ENCODE peak calls at places on chromosomes 13 and 19, in eight cellular contexts. One of them, this sample, is unnamed.
A peak's percentile ranks its signal among the peaks of the same experiment; 100 is the strongest.

GRCh38 chr13:50189450-50189849 is 174.2 kb downstream of the KCNRG start:
- DNase-seq in body of pancreas: no peak
- DNase-seq in lower leg skin: no peak
- DNase-seq in fibroblast of villous mesenchyme: no peak
- DNase-seq in choroid plexus epithelial cell: no peak
- DNase-seq in HCT116: no peak
- DNase-seq in nephron progenitor cell: no peak
- DNase-seq in A549: no peak
- DNase-seq in this sample: no peak

GRCh38 chr13:21674271-21675009 is 3.6 kb downstream of the FGF9 start:
- DNase-seq in lower leg skin: no peak
- DNase-seq in HCT116: no peak
- DNase-seq in A549: no peak
- DNase-seq in nephron progenitor cell: peak; percentile 69
- DNase-seq in body of pancreas: no peak
- DNase-seq in fibroblast of villous mesenchyme: no peak
- DNase-seq in choroid plexus epithelial cell: no peak
- DNase-seq in this sample: no peak

GRCh38 chr13:47036291-47037008 is 139.6 kb upstream of the HTR2A start:
- DNase-seq in choroid plexus epithelial cell: no peak
- DNase-seq in A549: no peak
- DNase-seq in lower leg skin: no peak
- DNase-seq in body of pancreas: peak; percentile 30
- DNase-seq in nephron progenitor cell: no peak
- DNase-seq in HCT116: no peak
- DNase-seq in fibroblast of villous mesenchyme: no peak
- DNase-seq in this sample: no peak

GRCh38 chr19:14516746-14517438 is 1.3 kb downstream of the DNAJB1 start:
- DNase-seq in HCT116: no peak
- DNase-seq in fibroblast of villous mesenchyme: no peak
- DNase-seq in choroid plexus epithelial cell: no peak
- DNase-seq in A549: no peak
- DNase-seq in lower leg skin: no peak
- DNase-seq in nephron progenitor cell: no peak
- DNase-seq in body of pancreas: no peak
- DNase-seq in this sample: no peak

GRCh38 chr19:44570984-44571684 is 41.7 kb upstream of the CEACAM20 start:
- DNase-seq in HCT116: peak; percentile 76
- DNase-seq in body of pancreas: peak; percentile 78
- DNase-seq in nephron progenitor cell: peak; percentile 66
- DNase-seq in fibroblast of villous mesenchyme: peak; percentile 88
- DNase-seq in choroid plexus epithelial cell: peak; percentile 92
- DNase-seq in lower leg skin: peak; percentile 57
- DNase-seq in A549: peak; percentile 82
- DNase-seq in this sample: no peak

GRCh38 chr13:111791131-111791530 is 275.8 kb upstream of the SOX1 start:
- DNase-seq in HCT116: no peak
- DNase-seq in fibroblast of villous mesenchyme: no peak
- DNase-seq in body of pancreas: no peak
- DNase-seq in A549: no peak
- DNase-seq in lower leg skin: no peak
- DNase-seq in nephron progenitor cell: no peak
- DNase-seq in choroid plexus epithelial cell: no peak
- DNase-seq in this sample: no peak

GRCh38 chr19:51097796-51098195 is 10.4 kb downstream of the CTU1 start:
- DNase-seq in body of pancreas: no peak
- DNase-seq in fibroblast of villous mesenchyme: no peak
- DNase-seq in choroid plexus epithelial cell: no peak
- DNase-seq in A549: no peak
- DNase-seq in nephron progenitor cell: no peak
- DNase-seq in HCT116: no peak
- DNase-seq in lower leg skin: no peak
- DNase-seq in this sample: no peak

GRCh38 chr19:18422530-18423191 is 3.5 kb downstream of the SSBP4 start:
- DNase-seq in choroid plexus epithelial cell: no peak
- DNase-seq in HCT116: no peak
- DNase-seq in lower leg skin: no peak
- DNase-seq in fibroblast of villous mesenchyme: no peak
- DNase-seq in A549: no peak
- DNase-seq in nephron progenitor cell: no peak
- DNase-seq in body of pancreas: no peak
- DNase-seq in this sample: no peak

GRCh38 chr19:29527500-29528328 is 1.9 kb downstream of the VSTM2B start:
- DNase-seq in body of pancreas: no peak
- DNase-seq in lower leg skin: no peak
- DNase-seq in HCT116: no peak
- DNase-seq in fibroblast of villous mesenchyme: no peak
- DNase-seq in nephron progenitor cell: no peak
- DNase-seq in choroid plexus epithelial cell: no peak
- DNase-seq in A549: peak; percentile 44
- DNase-seq in this sample: no peak

GRCh38 chr13:111852701-111853100 is 214.2 kb upstream of the SOX1 start:
- DNase-seq in choroid plexus epithelial cell: no peak
- DNase-seq in HCT116: no peak
- DNase-seq in A549: no peak
- DNase-seq in body of pancreas: no peak
- DNase-seq in lower leg skin: no peak
- DNase-seq in fibroblast of villous mesenchyme: no peak
- DNase-seq in nephron progenitor cell: peak; percentile 42
- DNase-seq in this sample: peak; percentile 63

GRCh38 chr19:38892841-38893240 is 6.6 kb downstream of the SIRT2 start:
- DNase-seq in body of pancreas: no peak
- DNase-seq in nephron progenitor cell: no peak
- DNase-seq in lower leg skin: no peak
- DNase-seq in fibroblast of villous mesenchyme: no peak
- DNase-seq in choroid plexus epithelial cell: no peak
- DNase-seq in A549: no peak
- DNase-seq in HCT116: no peak
- DNase-seq in this sample: no peak

GRCh38 chr13:40781717-40782116 is 7.7 kb upstream of the SLC25A15 start:
- DNase-seq in nephron progenitor cell: no peak
- DNase-seq in lower leg skin: no peak
- DNase-seq in A549: no peak
- DNase-seq in HCT116: no peak
- DNase-seq in body of pancreas: no peak
- DNase-seq in fibroblast of villous mesenchyme: no peak
- DNase-seq in choroid plexus epithelial cell: no peak
- DNase-seq in this sample: no peak

GRCh38 chr13:40779049-40779448 is 8.1 kb upstream of the MRPS31 start:
- DNase-seq in body of pancreas: no peak
- DNase-seq in fibroblast of villous mesenchyme: no peak
- DNase-seq in HCT116: no peak
- DNase-seq in nephron progenitor cell: no peak
- DNase-seq in lower leg skin: no peak
- DNase-seq in choroid plexus epithelial cell: no peak
- DNase-seq in A549: no peak
- DNase-seq in this sample: no peak

GRCh38 chr13:40779796-40780285 is 8.9 kb upstream of the MRPS31 start:
- DNase-seq in A549: no peak
- DNase-seq in lower leg skin: no peak
- DNase-seq in nephron progenitor cell: no peak
- DNase-seq in body of pancreas: no peak
- DNase-seq in HCT116: no peak
- DNase-seq in choroid plexus epithelial cell: no peak
- DNase-seq in fibroblast of villous mesenchyme: no peak
- DNase-seq in this sample: no peak

GRCh38 chr13:40777957-40778235 is 6.9 kb upstream of the MRPS31 start:
- DNase-seq in body of pancreas: no peak
- DNase-seq in choroid plexus epithelial cell: peak; percentile 6
- DNase-seq in lower leg skin: no peak
- DNase-seq in HCT116: no peak
- DNase-seq in nephron progenitor cell: no peak
- DNase-seq in A549: no peak
- DNase-seq in fibroblast of villous mesenchyme: no peak
- DNase-seq in this sample: no peak

GRCh38 chr13:40780822-40781401 is 8.5 kb upstream of the SLC25A15 start:
- DNase-seq in choroid plexus epithelial cell: peak; percentile 76
- DNase-seq in lower leg skin: no peak
- DNase-seq in A549: no peak
- DNase-seq in HCT116: peak; percentile 19
- DNase-seq in fibroblast of villous mesenchyme: peak; percentile 20
- DNase-seq in body of pancreas: no peak
- DNase-seq in nephron progenitor cell: no peak
- DNase-seq in this sample: no peak
- TF ChIP-seq CTCF in choroid plexus epithelial cell: peak; percentile 45
- TF ChIP-seq CTCF in lower leg skin: no peak
- TF ChIP-seq CTCF in A549: no peak
- TF ChIP-seq CTCF in HCT116: peak; percentile 28
- TF ChIP-seq CTCF in fibroblast of villous mesenchyme: peak; percentile 21
- TF ChIP-seq CTCF in body of pancreas: no peak
- TF ChIP-seq CTCF in nephron progenitor cell: no peak
- TF ChIP-seq CTCF in this sample: peak; percentile 30

DNA sequence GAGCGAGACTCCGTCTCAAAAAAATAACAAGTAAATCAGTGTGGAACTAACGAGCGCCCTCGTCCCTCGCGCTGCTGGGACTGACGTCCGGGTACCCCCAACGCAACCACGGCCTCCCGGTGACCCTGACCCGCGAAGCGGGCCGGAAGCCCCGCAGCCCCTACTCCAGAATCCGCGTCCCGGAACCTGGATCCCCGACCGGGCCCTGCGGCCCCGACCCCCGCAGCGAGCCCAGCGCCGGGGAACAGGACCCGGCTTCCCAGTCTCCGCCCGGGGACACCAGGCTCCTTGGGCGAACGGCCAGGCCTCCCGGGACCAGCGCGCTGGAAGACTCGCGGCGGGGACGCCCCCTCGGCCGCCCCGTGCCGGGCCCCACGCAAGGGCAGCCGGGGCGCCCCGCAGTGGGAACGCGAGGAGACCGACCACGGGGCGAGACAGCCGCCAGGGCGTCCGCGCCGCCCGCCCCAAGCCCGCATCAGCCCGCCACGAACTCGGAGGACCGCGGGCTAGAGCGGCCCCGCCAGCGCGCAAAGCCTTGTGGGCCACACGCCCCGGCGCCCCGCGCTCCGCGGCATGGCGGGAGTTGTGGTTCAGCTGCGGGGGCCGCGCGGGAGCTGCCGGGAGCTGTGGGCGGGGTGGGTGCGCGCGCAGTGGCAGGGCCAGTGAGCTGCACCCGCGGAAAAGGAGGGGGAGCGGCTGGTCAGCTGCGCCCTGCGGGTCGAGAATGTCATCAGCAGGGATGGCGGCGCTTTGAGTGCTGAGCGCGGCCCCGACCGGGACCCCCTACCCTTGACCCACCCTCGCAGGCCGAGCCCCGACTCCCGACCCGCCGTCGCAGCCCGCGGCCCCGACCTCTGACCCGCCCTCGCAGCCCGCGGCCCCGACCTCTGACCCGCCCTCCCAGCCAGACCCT is 7.5 kb upstream of the MADCAM1 start:
- DNase-seq in A549: peak; percentile 83
- DNase-seq in choroid plexus epithelial cell: peak; percentile 97
- DNase-seq in body of pancreas: peak; percentile 96
- DNase-seq in nephron progenitor cell: peak; percentile 99
- DNase-seq in lower leg skin: peak; percentile 88
- DNase-seq in fibroblast of villous mesenchyme: peak; percentile 95
- DNase-seq in HCT116: peak; percentile 84
- DNase-seq in this sample: peak; percentile 97
- TF ChIP-seq CTCF in A549: no peak
- TF ChIP-seq CTCF in choroid plexus epithelial cell: no peak
- TF ChIP-seq CTCF in body of pancreas: peak; percentile 21
- TF ChIP-seq CTCF in nephron progenitor cell: no peak
- TF ChIP-seq CTCF in lower leg skin: no peak
- TF ChIP-seq CTCF in fibroblast of villous mesenchyme: no peak
- TF ChIP-seq CTCF in HCT116: no peak
- TF ChIP-seq CTCF in this sample: peak; percentile 18

GRCh38 chr19:35295792-35296462 is 4.0 kb downstream of the MAG start:
- DNase-seq in fibroblast of villous mesenchyme: no peak
- DNase-seq in nephron progenitor cell: no peak
- DNase-seq in lower leg skin: no peak
- DNase-seq in choroid plexus epithelial cell: no peak
- DNase-seq in HCT116: no peak
- DNase-seq in A549: no peak
- DNase-seq in body of pancreas: no peak
- DNase-seq in this sample: no peak
- TF ChIP-seq CTCF in fibroblast of villous mesenchyme: no peak
- TF ChIP-seq CTCF in nephron progenitor cell: no peak
- TF ChIP-seq CTCF in lower leg skin: no peak
- TF ChIP-seq CTCF in choroid plexus epithelial cell: no peak
- TF ChIP-seq CTCF in HCT116: no peak
- TF ChIP-seq CTCF in A549: no peak
- TF ChIP-seq CTCF in body of pancreas: no peak
- TF ChIP-seq CTCF in this sample: no peak

GRCh38 chr19:4660181-4660791 is 9.9 kb downstream of the MYDGF start:
- DNase-seq in nephron progenitor cell: no peak
- DNase-seq in A549: peak; percentile 39
- DNase-seq in body of pancreas: no peak
- DNase-seq in fibroblast of villous mesenchyme: no peak
- DNase-seq in choroid plexus epithelial cell: no peak
- DNase-seq in HCT116: no peak
- DNase-seq in lower leg skin: no peak
- DNase-seq in this sample: no peak
- TF ChIP-seq CTCF in nephron progenitor cell: no peak
- TF ChIP-seq CTCF in A549: peak; percentile 25
- TF ChIP-seq CTCF in body of pancreas: peak; percentile 2
- TF ChIP-seq CTCF in fibroblast of villous mesenchyme: peak; percentile 27
- TF ChIP-seq CTCF in choroid plexus epithelial cell: peak; percentile 32
- TF ChIP-seq CTCF in HCT116: peak; percentile 69
- TF ChIP-seq CTCF in lower leg skin: no peak
- TF ChIP-seq CTCF in this sample: peak; percentile 41

GRCh38 chr19:3302755-3303154 is 63.6 kb upstream of the NFIC start:
- DNase-seq in choroid plexus epithelial cell: no peak
- DNase-seq in body of pancreas: no peak
- DNase-seq in fibroblast of villous mesenchyme: no peak
- DNase-seq in lower leg skin: no peak
- DNase-seq in A549: no peak
- DNase-seq in nephron progenitor cell: no peak
- DNase-seq in HCT116: peak; percentile 35
- DNase-seq in this sample: no peak
- TF ChIP-seq CTCF in choroid plexus epithelial cell: peak; percentile 20
- TF ChIP-seq CTCF in body of pancreas: no peak
- TF ChIP-seq CTCF in fibroblast of villous mesenchyme: no peak
- TF ChIP-seq CTCF in lower leg skin: no peak
- TF ChIP-seq CTCF in A549: no peak
- TF ChIP-seq CTCF in nephron progenitor cell: no peak
- TF ChIP-seq CTCF in HCT116: peak; percentile 28
- TF ChIP-seq CTCF in this sample: no peak

DNA sequence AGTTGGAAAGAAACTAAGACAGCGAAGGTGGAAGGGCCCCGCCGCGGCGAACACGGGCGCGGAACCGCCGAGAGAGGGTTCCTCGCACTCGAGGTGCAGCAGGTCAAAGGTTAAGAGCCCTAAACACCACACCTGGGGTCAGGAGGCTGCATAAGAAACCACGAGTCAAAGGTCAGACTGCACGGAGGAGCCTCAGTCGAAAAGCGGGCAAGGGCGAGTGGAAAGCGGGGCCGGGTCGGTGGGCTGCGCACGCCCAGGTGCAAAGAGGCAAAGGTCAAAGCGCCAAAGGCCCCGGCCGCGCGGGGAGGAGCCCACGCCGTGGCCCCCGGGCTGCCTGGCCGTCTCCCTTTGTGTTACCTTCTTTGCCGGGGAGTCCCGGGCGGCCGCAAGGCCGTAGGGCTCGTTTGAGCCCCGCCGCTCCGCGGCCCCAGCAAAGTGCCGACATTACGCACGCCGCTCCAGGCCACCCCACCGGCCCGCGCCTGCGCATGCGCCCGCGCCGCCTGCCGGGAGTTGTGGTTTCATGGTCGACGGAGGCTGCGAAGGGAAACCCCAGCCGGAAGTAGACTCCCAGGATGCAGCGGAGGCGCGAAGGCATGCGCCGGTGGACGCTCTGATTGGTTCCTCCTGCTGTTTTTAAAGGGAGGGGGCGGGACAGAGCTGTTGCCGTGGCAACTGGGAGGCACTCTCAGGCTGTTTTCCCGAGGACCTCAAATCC is at the start of gene POLRMT:
- DNase-seq in body of pancreas: peak; percentile 99
- DNase-seq in HCT116: peak; percentile 95
- DNase-seq in nephron progenitor cell: peak; percentile 96
- DNase-seq in lower leg skin: peak; percentile 98
- DNase-seq in choroid plexus epithelial cell: peak; percentile 99
- DNase-seq in fibroblast of villous mesenchyme: peak; percentile 98
- DNase-seq in A549: peak; percentile 99
- DNase-seq in this sample: peak; percentile 97
- TF ChIP-seq CTCF in body of pancreas: peak; percentile 53
- TF ChIP-seq CTCF in HCT116: no peak
- TF ChIP-seq CTCF in nephron progenitor cell: no peak
- TF ChIP-seq CTCF in lower leg skin: no peak
- TF ChIP-seq CTCF in choroid plexus epithelial cell: no peak
- TF ChIP-seq CTCF in fibroblast of villous mesenchyme: no peak
- TF ChIP-seq CTCF in A549: no peak
- TF ChIP-seq CTCF in this sample: peak; percentile 35